ENCODE peak calls at places on chromosomes 3 and 15, in five cellular contexts. One of them, this sample, is unnamed.

GRCh38 chr15:76974456-76975083 is 20.4 kb upstream of the PSTPIP1 start:
- DNase-seq in cardiac fibroblast: no peak
- DNase-seq in foreskin fibroblast: no peak
- DNase-seq in A549: no peak
- DNase-seq in uterus: no peak
- DNase-seq in this sample: no peak

GRCh38 chr3:11071096-11071755 is 78.7 kb downstream of the SLC6A1 start:
- DNase-seq in cardiac fibroblast: no peak
- DNase-seq in foreskin fibroblast: no peak
- DNase-seq in A549: no peak
- DNase-seq in uterus: no peak
- DNase-seq in this sample: no peak

GRCh38 chr3:43327184-43327950 is 41.0 kb downstream of the SNRK start:
- DNase-seq in cardiac fibroblast: peak
- DNase-seq in foreskin fibroblast: peak
- DNase-seq in A549: no peak
- DNase-seq in uterus: peak
- DNase-seq in this sample: no peak

GRCh38 chr3:142272200-142272891 is 47.0 kb upstream of the GK5 start:
- DNase-seq in cardiac fibroblast: peak
- DNase-seq in foreskin fibroblast: peak
- DNase-seq in A549: no peak
- DNase-seq in uterus: no peak
- DNase-seq in this sample: peak

GRCh38 chr15:73904026-73904815 is 22.0 kb upstream of the LOXL1 start:
- DNase-seq in cardiac fibroblast: no peak
- DNase-seq in foreskin fibroblast: no peak
- DNase-seq in A549: no peak
- DNase-seq in uterus: no peak
- DNase-seq in this sample: no peak

GRCh38 chr15:92118162-92118935 is 264.8 kb downstream of the SLCO3A1 start:
- DNase-seq in cardiac fibroblast: no peak
- DNase-seq in foreskin fibroblast: peak
- DNase-seq in A549: no peak
- DNase-seq in uterus: no peak
- DNase-seq in this sample: peak

GRCh38 chr15:94387854-94388441 is 156.6 kb downstream of the MCTP2 start:
- DNase-seq in cardiac fibroblast: no peak
- DNase-seq in foreskin fibroblast: no peak
- DNase-seq in A549: no peak
- DNase-seq in uterus: no peak
- DNase-seq in this sample: no peak

GRCh38 chr3:148366743-148367410 is 330.8 kb upstream of the AGTR1 start:
- DNase-seq in cardiac fibroblast: peak
- DNase-seq in foreskin fibroblast: peak
- DNase-seq in A549: peak
- DNase-seq in uterus: no peak
- DNase-seq in this sample: peak

GRCh38 chr3:11671648-11672100 is 28.0 kb upstream of the VGLL4 start:
- DNase-seq in cardiac fibroblast: peak
- DNase-seq in foreskin fibroblast: peak
- DNase-seq in A549: peak
- DNase-seq in uterus: no peak
- DNase-seq in this sample: peak

GRCh38 chr3:8559351-8559750 is 57.7 kb downstream of the LMCD1 start:
- DNase-seq in cardiac fibroblast: no peak
- DNase-seq in foreskin fibroblast: no peak
- DNase-seq in A549: no peak
- DNase-seq in uterus: no peak
- DNase-seq in this sample: no peak

GRCh38 chr15:101093959-101094358 is 157.9 kb downstream of the CHSY1 start:
- DNase-seq in cardiac fibroblast: no peak
- DNase-seq in foreskin fibroblast: no peak
- DNase-seq in A549: no peak
- DNase-seq in uterus: no peak
- DNase-seq in this sample: no peak

DNA sequence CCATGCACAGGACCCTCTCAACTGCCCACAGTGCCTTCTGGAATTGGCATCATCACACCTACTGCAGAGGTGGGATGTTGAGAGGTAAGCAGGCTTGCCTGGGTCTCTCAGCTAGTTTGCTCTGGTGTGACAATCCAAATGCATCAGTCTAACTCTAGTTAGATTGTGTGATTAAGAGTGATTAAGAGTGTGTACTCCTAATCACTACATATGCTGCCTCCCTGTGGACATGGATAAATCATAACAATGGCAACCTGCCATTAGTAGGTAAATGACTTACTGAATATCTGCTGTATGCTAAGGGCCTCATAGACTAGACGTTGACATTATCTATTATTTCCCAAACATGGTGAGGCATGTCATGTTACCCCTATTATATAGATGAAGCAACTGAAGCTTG is 342.1 kb downstream of the OCA2 start:
- DNase-seq in cardiac fibroblast: no peak
- DNase-seq in foreskin fibroblast: no peak
- DNase-seq in A549: no peak
- DNase-seq in uterus: no peak
- DNase-seq in this sample: no peak
- TF ChIP-seq CTCF in cardiac fibroblast: no peak
- TF ChIP-seq CTCF in foreskin fibroblast: no peak
- TF ChIP-seq CTCF in A549: no peak
- TF ChIP-seq CTCF in uterus: no peak
- TF ChIP-seq CTCF in this sample: no peak

GRCh38 chr3:13894812-13895154 is 14.9 kb upstream of the WNT7A start:
- DNase-seq in cardiac fibroblast: no peak
- DNase-seq in foreskin fibroblast: no peak
- DNase-seq in A549: no peak
- DNase-seq in uterus: no peak
- DNase-seq in this sample: no peak
- H3K4me3 ChIP-seq in cardiac fibroblast: peak
- H3K4me3 ChIP-seq in foreskin fibroblast: peak
- H3K4me3 ChIP-seq in A549: peak
- H3K4me3 ChIP-seq in uterus: peak
- H3K4me3 ChIP-seq in this sample: peak

DNA sequence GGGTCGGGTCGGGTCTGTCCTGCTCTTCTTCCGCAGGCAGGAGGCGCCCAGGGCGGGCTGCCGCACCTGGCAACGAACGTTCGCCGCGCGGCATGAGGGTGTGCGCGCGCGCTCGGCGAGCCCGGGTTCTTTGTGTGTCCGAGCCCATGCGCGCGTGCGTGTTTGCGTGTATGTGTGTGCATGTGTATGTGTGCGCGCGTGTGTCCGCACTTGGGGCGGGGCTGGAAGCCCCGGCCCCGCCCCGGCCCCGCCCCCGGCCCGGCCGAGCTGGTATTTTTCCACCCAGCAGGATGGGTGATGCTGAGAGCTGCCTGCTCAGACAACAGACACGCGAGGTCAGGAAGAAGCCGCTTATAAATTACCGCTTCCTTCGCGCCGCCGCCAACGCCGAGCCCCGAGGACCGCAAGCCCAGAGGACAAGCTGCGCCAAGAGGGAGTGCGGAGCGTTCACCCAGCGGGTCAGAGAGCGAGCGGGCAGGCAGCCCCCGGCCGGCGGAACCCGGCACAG is at the start of gene SLC6A6:
- DNase-seq in cardiac fibroblast: peak
- DNase-seq in foreskin fibroblast: peak
- DNase-seq in A549: peak
- DNase-seq in uterus: peak
- DNase-seq in this sample: peak
- TF ChIP-seq CTCF in cardiac fibroblast: peak
- TF ChIP-seq CTCF in foreskin fibroblast: peak
- TF ChIP-seq CTCF in A549: no peak
- TF ChIP-seq CTCF in uterus: peak
- TF ChIP-seq CTCF in this sample: peak

DNA sequence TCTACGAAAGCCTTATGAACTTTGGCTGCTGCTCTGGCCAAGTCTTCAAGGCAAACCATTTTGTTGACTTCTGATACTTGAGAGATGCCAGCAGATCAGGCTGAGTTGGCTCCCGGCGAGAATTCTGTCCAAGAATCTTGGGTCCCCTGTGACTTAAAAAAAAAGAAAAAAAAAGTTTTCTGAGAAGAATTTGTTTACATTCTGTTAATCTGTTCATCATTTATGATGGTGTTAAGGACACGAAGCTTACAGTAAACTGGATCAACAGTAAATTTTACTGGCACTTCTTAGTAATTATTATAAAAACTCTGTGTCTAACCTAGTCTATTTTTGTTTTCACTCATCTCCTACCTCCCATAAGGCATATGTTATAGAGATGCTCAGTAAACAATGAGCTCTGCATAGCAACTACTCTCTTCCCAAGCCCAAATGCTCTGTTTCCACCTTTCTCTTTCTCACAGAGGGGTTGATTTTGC is 320.9 kb upstream of the RASGRP1 start:
- DNase-seq in cardiac fibroblast: peak
- DNase-seq in foreskin fibroblast: peak
- DNase-seq in A549: peak
- DNase-seq in uterus: no peak
- DNase-seq in this sample: no peak
- H3K4me3 ChIP-seq in cardiac fibroblast: no peak
- H3K4me3 ChIP-seq in foreskin fibroblast: peak
- H3K4me3 ChIP-seq in A549: peak
- H3K4me3 ChIP-seq in uterus: no peak
- H3K4me3 ChIP-seq in this sample: no peak

DNA sequence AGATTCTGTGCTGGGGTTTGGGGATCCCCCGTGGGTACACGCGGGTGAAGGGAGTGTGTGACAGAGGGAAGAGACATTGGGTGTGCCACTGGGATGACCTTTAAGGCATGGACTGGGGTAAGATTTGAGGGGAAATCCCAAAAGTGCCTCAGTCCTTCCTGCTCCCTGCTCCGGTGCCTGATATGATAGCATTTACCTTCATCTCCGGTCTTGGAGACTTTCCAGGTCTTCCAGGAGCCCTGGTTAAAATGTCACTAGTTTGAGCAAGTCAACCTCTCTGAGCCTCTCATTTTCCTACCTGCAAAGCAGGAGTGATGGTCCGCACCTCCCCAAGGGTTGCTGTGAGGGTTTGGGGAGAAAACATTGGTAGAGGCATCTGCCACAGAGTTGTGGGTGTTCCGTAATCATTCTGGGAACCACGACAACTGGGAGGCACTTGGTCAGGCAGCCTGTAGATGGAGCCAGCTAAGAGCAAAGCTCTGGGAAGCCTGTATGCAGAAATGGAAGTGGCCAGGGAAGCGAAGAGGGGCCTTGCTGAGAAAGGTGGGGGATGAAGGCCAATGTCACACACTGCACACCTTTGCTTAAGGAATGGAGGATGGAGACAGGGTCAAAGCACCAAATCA is 33.9 kb upstream of the KIF23 start:
- DNase-seq in cardiac fibroblast: peak
- DNase-seq in foreskin fibroblast: peak
- DNase-seq in A549: peak
- DNase-seq in uterus: no peak
- DNase-seq in this sample: no peak
- TF ChIP-seq CTCF in cardiac fibroblast: peak
- TF ChIP-seq CTCF in foreskin fibroblast: peak
- TF ChIP-seq CTCF in A549: peak
- TF ChIP-seq CTCF in uterus: no peak
- TF ChIP-seq CTCF in this sample: peak

GRCh38 chr3:46811615-46812236 is 51.5 kb downstream of the MYL3 start:
- DNase-seq in cardiac fibroblast: no peak
- DNase-seq in foreskin fibroblast: no peak
- DNase-seq in A549: no peak
- DNase-seq in uterus: no peak
- DNase-seq in this sample: no peak

DNA sequence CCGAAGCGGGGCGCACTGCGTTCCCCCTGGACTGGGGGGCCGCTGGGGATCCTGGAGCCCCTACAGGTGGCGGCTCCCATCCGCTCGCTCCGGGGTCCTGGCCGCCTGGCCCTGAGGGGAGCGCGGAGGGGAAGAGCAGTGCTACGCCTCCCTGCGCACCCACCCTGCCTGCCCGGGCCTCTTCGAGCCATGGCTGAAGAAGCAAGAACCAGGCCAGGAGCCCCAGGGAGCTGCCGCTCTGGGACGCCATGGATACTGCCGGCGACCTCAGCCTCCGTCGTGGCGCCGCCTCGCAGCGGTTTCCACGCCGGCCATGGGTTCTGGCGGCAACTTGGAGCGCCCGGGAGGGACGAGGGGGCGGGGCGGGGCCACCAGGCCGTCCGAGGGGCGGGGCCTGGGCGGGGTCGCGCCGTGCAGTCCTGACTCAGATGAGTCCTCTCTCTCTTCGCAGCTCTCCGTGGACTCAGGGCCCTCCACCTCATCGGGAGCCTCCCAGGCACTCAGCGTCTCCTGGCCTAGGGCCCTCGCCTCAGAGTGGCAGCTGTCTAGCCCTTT is 50.9 kb downstream of the MYL3 start:
- DNase-seq in cardiac fibroblast: peak
- DNase-seq in foreskin fibroblast: peak
- DNase-seq in A549: peak
- DNase-seq in uterus: peak
- DNase-seq in this sample: peak
- H3K4me3 ChIP-seq in cardiac fibroblast: peak
- H3K4me3 ChIP-seq in foreskin fibroblast: peak
- H3K4me3 ChIP-seq in A549: peak
- H3K4me3 ChIP-seq in uterus: peak
- H3K4me3 ChIP-seq in this sample: peak